ENCODE peak calls at places on chromosomes 12 and 14, in seven cellular contexts. D is gastrocnemius medialis; E is GM12865; F is stimulated activated CD4-positive, alpha-beta T cell treated with anti-CD3 and anti-CD28 coated beads, Interleukin-2, amount 100 ng/mL, for 48 hours; Z is ELF-1; A is left lobe of liver; G is effector memory CD4-positive, alpha-beta T cell. K is an unnamed sample.

GRCh38 chr14:22059201-22059600 is 385.6 kb upstream of the OR4E1 start:
- DNase-seq in G (no peak), E (no peak), D (no peak), Z (no peak), F (no peak), A (no peak), K (no peak)

GRCh38 chr12:4118017-4118510 is 155.5 kb upstream of the CCND2 start:
- DNase-seq in F (no peak), A (peak; percentile 45), D (no peak), G (no peak), Z (no peak), E (peak; percentile 93), K (peak; percentile 86)

GRCh38 chr12:55712700-55713415 is 3.0 kb upstream of the BLOC1S1 start:
- DNase-seq in F (no peak), G (no peak), A (peak; percentile 71), Z (no peak), E (no peak), D (no peak), K (no peak)

GRCh38 chr12:84165998-84166571 is 746.5 kb downstream of the SLC6A15 start:
- DNase-seq in G (no peak), D (no peak), A (no peak), E (no peak), Z (no peak), F (no peak), K (no peak)

GRCh38 chr14:44149597-44149996 is 357.5 kb downstream of the FSCB start:
- DNase-seq in F (no peak), G (no peak), Z (peak; percentile 88), E (peak; percentile 0), A (peak; percentile 45), D (no peak), K (no peak)

GRCh38 chr12:127562781-127563180 is 704.2 kb upstream of the TMEM132C start:
- DNase-seq in E (peak; percentile 18), Z (no peak), G (no peak), F (no peak), A (no peak), D (no peak), K (no peak)

GRCh38 chr12:23906329-23906728 is 43.1 kb downstream of the SOX5 start:
- DNase-seq in E (no peak), F (no peak), D (no peak), G (no peak), Z (peak; percentile 38), A (no peak), K (no peak)

GRCh38 chr14:93231129-93231979 is 24.3 kb downstream of the UBR7 start:
- DNase-seq in A (no peak), D (no peak), G (no peak), E (no peak), Z (peak; percentile 8), F (no peak), K (no peak)

GRCh38 chr12:879641-880040 is 69.9 kb downstream of the RAD52 start:
- DNase-seq in F (no peak), A (no peak), Z (no peak), D (no peak), E (no peak), G (no peak), K (no peak)

GRCh38 chr14:44961151-44961729 is 507 bp downstream of the KLHL28 start:
- DNase-seq in F (peak; percentile 37), A (no peak), D (peak; percentile 37), E (peak; percentile 66), Z (peak; percentile 26), G (peak; percentile 36), K (peak; percentile 77)

GRCh38 chr14:66117600-66117999 is 368.6 kb upstream of the CCDC196 start:
- DNase-seq in D (no peak), G (no peak), A (no peak), Z (no peak), F (no peak), E (no peak), K (no peak)

GRCh38 chr14:91244501-91244901 is at the start of gene GPR68:
- DNase-seq in A (no peak), E (no peak), Z (peak; percentile 58), D (no peak), G (no peak), F (no peak), K (peak; percentile 46)

GRCh38 chr12:124490584-124491305 is 76.7 kb downstream of the NCOR2 start:
- DNase-seq in E (no peak), D (peak; percentile 78), F (no peak), G (no peak), Z (no peak), A (peak; percentile 95), K (peak; percentile 69)

GRCh38 chr14:68794130-68794855 is 1.4 kb upstream of the ZFP36L1 start:
- DNase-seq in Z (peak; percentile 75), D (peak; percentile 89), A (peak; percentile 90), G (peak; percentile 75), E (peak; percentile 89), F (peak; percentile 74), K (peak; percentile 79)

GRCh38 chr12:116615141-116615861 is 56.1 kb downstream of the MAP1LC3B2 start:
- DNase-seq in E (no peak), F (no peak), A (no peak), Z (no peak), G (no peak), D (no peak), K (no peak)

GRCh38 chr14:59018978-59019377 is 169.5 kb upstream of the DAAM1 start:
- DNase-seq in Z (peak; percentile 43), E (peak; percentile 35), F (no peak), A (no peak), G (no peak), D (no peak), K (no peak)